ENCODE peak calls at places on chromosomes 12 and 14, in four cellular contexts. X is PC-3, W is H9, B is AG04450. U is an unnamed sample.

GRCh38 chr12:92312463-92312970 is 166.9 kb upstream of the BTG1 start:
- DNase-seq in X (peak), W (no peak), B (no peak), U (no peak)

GRCh38 chr12:85825751-85826150 is 10.5 kb downstream of the RASSF9 start:
- DNase-seq in B (no peak), X (no peak), W (no peak), U (peak)

GRCh38 chr14:66143387-66144112 is 342.6 kb upstream of the CCDC196 start:
- DNase-seq in B (no peak), X (no peak), W (no peak), U (no peak)

GRCh38 chr14:99817331-99817730 is 24.1 kb downstream of the EML1 start:
- DNase-seq in X (no peak), W (no peak), B (no peak), U (no peak)

GRCh38 chr12:44154128-44154527 is 318.2 kb downstream of the TMEM117 start:
- DNase-seq in B (peak), X (no peak), W (no peak), U (no peak)

GRCh38 chr14:88612981-88613380 is 50.1 kb downstream of the ZC3H14 start:
- DNase-seq in B (no peak), X (peak), W (no peak), U (no peak)

GRCh38 chr12:6211421-6211869 is 11.2 kb downstream of the CD9 start:
- DNase-seq in W (no peak), X (no peak), B (peak), U (no peak)

GRCh38 chr12:89760783-89761182 is 52.1 kb upstream of the ATP2B1 start:
- DNase-seq in B (no peak), X (no peak), W (no peak), U (no peak)

GRCh38 chr14:68263563-68264350 is 444.2 kb downstream of the RAD51B start:
- DNase-seq in X (no peak), W (no peak), B (no peak), U (no peak)

GRCh38 chr14:84927096-84927910 is 602.6 kb upstream of the FLRT2 start:
- DNase-seq in W (no peak), B (no peak), X (no peak), U (no peak)

GRCh38 chr12:103627189-103627855 is 40.2 kb downstream of the STAB2 start:
- DNase-seq in X (no peak), W (no peak), B (no peak), U (no peak)

GRCh38 chr12:47377414-47378221 is 297.9 kb upstream of the AMIGO2 start:
- DNase-seq in X (peak), B (peak), W (no peak), U (peak)

GRCh38 chr12:80099259-80099658 is at the start of gene OTOGL:
- DNase-seq in X (no peak), W (no peak), B (no peak), U (no peak)

GRCh38 chr12:6072302-6072752 is 52.1 kb downstream of the VWF start:
- DNase-seq in X (peak), B (peak), W (no peak), U (peak)

GRCh38 chr12:47396902-47397663 is 308.7 kb downstream of the RPAP3 start:
- DNase-seq in W (no peak), B (no peak), X (no peak), U (no peak)

GRCh38 chr14:34824256-34824655 is 50.9 kb downstream of the BAZ1A start:
- DNase-seq in B (no peak), X (no peak), W (no peak), U (no peak)
- H3K27ac ChIP-seq in B (no peak), X (no peak), W (no peak), U (no peak)

GRCh38 chr14:23612354-23612732 is 23.8 kb upstream of the DHRS2 start:
- DNase-seq in W (no peak), X (no peak), B (no peak), U (no peak)
- H3K27ac ChIP-seq in W (no peak), X (no peak), B (no peak), U (no peak)

GRCh38 chr12:109517619-109518018 is 40.2 kb downstream of the UBE3B start:
- DNase-seq in W (no peak), B (no peak), X (no peak), U (no peak)
- H3K27ac ChIP-seq in W (no peak), B (no peak), X (no peak), U (no peak)

GRCh38 chr14:91885113-91885712 is 17.9 kb upstream of the TC2N start:
- DNase-seq in B (no peak), W (no peak), X (no peak), U (no peak)

GRCh38 chr14:91884664-91885063 is 17.3 kb upstream of the TC2N start:
- DNase-seq in X (no peak), W (no peak), B (no peak), U (no peak)

GRCh38 chr14:91882369-91882768 is 15.0 kb upstream of the TC2N start:
- DNase-seq in B (no peak), W (no peak), X (no peak), U (no peak)

GRCh38 chr14:91882776-91883175 is 15.4 kb upstream of the TC2N start:
- DNase-seq in B (no peak), W (no peak), X (no peak), U (no peak)

GRCh38 chr14:91883770-91884169 is 16.4 kb upstream of the TC2N start:
- DNase-seq in X (no peak), B (no peak), W (no peak), U (no peak)
- H3K27ac ChIP-seq in X (no peak), B (no peak), W (no peak), U (no peak)

DNA sequence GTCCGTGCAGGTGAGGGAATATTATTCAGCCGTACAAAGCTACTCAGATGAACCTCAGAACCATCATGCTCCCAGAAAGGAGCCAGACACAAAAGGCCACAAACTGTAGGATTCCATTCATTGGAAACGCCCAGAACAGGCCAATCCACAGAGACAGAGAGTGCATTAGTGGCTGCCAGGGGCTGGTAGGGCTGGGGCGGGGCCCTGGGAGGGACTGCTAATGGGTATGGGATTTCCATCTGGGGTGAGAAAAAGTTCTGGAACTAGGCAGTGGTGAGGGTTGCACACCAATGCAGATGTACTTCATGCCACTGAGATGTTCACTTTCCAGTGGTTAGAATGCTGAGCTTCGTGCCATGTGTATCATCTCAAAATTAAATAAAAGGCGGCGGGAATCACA is 101.1 kb downstream of the RFLNA start:
- DNase-seq in X (peak), B (no peak), W (no peak), U (no peak)
- H3K27ac ChIP-seq in X (peak), B (no peak), W (no peak), U (no peak)

GRCh38 chr12:2332947-2333346 is 280.2 kb downstream of the CACNA1C start:
- DNase-seq in B (no peak), X (no peak), W (no peak), U (no peak)
- H3K27ac ChIP-seq in B (no peak), X (no peak), W (no peak), U (no peak)

DNA sequence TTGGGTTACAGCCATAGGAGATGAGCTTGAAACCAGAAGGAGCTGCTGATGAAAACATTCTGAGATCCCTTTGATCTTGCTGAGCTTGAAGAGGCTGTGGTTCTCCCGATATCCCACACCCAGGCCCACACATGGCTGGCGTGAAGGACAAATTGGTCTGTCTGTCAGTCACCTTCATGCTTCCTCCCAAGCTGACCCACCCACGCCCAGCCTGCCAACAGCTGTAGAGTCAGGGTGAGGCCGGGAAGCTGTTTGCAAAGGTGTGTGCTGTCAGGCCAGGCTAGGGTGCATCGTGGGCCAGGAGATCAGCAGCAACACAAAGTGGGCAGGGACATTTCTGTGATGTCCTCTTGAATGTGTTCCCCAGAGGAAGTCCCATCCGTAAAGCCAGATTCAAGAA is 43.3 kb downstream of the FZD10 start:
- DNase-seq in X (no peak), W (no peak), B (no peak), U (no peak)
- H3K27ac ChIP-seq in X (no peak), W (no peak), B (no peak), U (no peak)

GRCh38 chr14:54664961-54665360 is 98.0 kb downstream of the SAMD4A start:
- DNase-seq in W (no peak), B (no peak), X (peak), U (no peak)
- H3K27ac ChIP-seq in W (no peak), B (no peak), X (peak), U (peak)

DNA sequence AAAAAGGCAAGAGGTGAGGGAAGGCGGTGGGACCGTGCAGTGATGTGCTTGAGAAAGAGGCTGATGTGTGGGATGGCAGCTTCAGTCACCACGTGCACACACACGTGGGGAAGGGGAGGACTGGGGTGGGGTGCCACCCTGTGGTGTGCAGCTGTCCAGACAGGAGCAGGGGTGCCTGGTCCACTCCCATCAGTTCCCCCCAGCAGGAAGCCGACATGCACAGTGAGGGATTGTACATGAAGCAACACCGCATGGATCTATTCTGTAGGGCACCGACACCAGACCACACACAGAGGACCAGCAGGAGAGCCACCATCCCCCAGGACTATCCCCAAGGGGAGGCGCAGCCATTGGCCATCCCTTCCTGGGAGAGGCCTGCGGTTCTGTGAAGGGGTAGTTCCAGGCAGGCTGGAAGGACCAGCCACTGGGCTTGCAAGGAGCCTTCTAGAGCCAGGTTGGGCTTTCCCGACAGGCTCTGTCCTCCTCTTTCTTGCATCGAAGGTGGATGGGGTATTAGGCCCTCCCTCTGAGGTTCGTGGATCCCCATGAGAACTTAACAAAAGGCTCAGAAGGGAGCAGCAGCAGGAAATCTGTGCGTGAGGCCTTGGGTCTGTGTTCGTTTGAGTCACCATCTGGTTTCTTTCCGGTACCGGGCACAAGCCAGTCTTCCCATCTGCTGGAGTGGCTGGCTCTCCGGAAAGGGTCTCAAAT is 59.7 kb downstream of the PLEKHG3 start:
- DNase-seq in X (peak), B (no peak), W (no peak), U (no peak)
- H3K27ac ChIP-seq in X (no peak), B (no peak), W (no peak), U (no peak)